ENCODE peak calls at places on chromosomes 11 and 22, in six cellular contexts. One of them, this sample, is unnamed.

GRCh38 chr22:22094921-22095320 is 112.3 kb upstream of the TOP3B start:
- DNase-seq in stimulated activated CD4-positive, alpha-beta T cell treated with anti-CD3 and anti-CD28 coated beads, Interleukin-2, amount 100 ng/mL, for 24 hours: no peak
- DNase-seq in cardiac muscle cell: no peak
- DNase-seq in astrocyte of the spinal cord: peak
- DNase-seq in WTC11: no peak
- DNase-seq in activated naive CD8-positive, alpha-beta T cell treated with anti-CD3 and anti-CD28 coated beads, Interleukin-2, amount 10 ng/mL, durations not matched to agents 7 days and 5 days: no peak
- DNase-seq in this sample: no peak

GRCh38 chr11:102762414-102762813 is 18.0 kb downstream of the MMP10 start:
- DNase-seq in astrocyte of the spinal cord: peak
- DNase-seq in stimulated activated CD4-positive, alpha-beta T cell treated with anti-CD3 and anti-CD28 coated beads, Interleukin-2, amount 100 ng/mL, for 24 hours: no peak
- DNase-seq in WTC11: no peak
- DNase-seq in activated naive CD8-positive, alpha-beta T cell treated with anti-CD3 and anti-CD28 coated beads, Interleukin-2, amount 10 ng/mL, durations not matched to agents 7 days and 5 days: no peak
- DNase-seq in cardiac muscle cell: no peak
- DNase-seq in this sample: no peak

GRCh38 chr11:126263489-126263888 is 5.2 kb downstream of the SRPRA start:
- DNase-seq in stimulated activated CD4-positive, alpha-beta T cell treated with anti-CD3 and anti-CD28 coated beads, Interleukin-2, amount 100 ng/mL, for 24 hours: no peak
- DNase-seq in astrocyte of the spinal cord: no peak
- DNase-seq in WTC11: no peak
- DNase-seq in activated naive CD8-positive, alpha-beta T cell treated with anti-CD3 and anti-CD28 coated beads, Interleukin-2, amount 10 ng/mL, durations not matched to agents 7 days and 5 days: no peak
- DNase-seq in cardiac muscle cell: no peak
- DNase-seq in this sample: no peak

GRCh38 chr11:30282289-30282631 is 40.6 kb upstream of the ARL14EP start:
- DNase-seq in WTC11: no peak
- DNase-seq in cardiac muscle cell: no peak
- DNase-seq in astrocyte of the spinal cord: no peak
- DNase-seq in stimulated activated CD4-positive, alpha-beta T cell treated with anti-CD3 and anti-CD28 coated beads, Interleukin-2, amount 100 ng/mL, for 24 hours: no peak
- DNase-seq in activated naive CD8-positive, alpha-beta T cell treated with anti-CD3 and anti-CD28 coated beads, Interleukin-2, amount 10 ng/mL, durations not matched to agents 7 days and 5 days: peak
- DNase-seq in this sample: peak

GRCh38 chr11:73275381-73275750 is 3.2 kb downstream of the P2RY6 start:
- DNase-seq in WTC11: peak
- DNase-seq in stimulated activated CD4-positive, alpha-beta T cell treated with anti-CD3 and anti-CD28 coated beads, Interleukin-2, amount 100 ng/mL, for 24 hours: no peak
- DNase-seq in astrocyte of the spinal cord: no peak
- DNase-seq in activated naive CD8-positive, alpha-beta T cell treated with anti-CD3 and anti-CD28 coated beads, Interleukin-2, amount 10 ng/mL, durations not matched to agents 7 days and 5 days: peak
- DNase-seq in cardiac muscle cell: no peak
- DNase-seq in this sample: no peak

GRCh38 chr22:37223965-37224551 is 11.8 kb upstream of the SSTR3 start:
- DNase-seq in cardiac muscle cell: no peak
- DNase-seq in activated naive CD8-positive, alpha-beta T cell treated with anti-CD3 and anti-CD28 coated beads, Interleukin-2, amount 10 ng/mL, durations not matched to agents 7 days and 5 days: no peak
- DNase-seq in stimulated activated CD4-positive, alpha-beta T cell treated with anti-CD3 and anti-CD28 coated beads, Interleukin-2, amount 100 ng/mL, for 24 hours: no peak
- DNase-seq in WTC11: no peak
- DNase-seq in astrocyte of the spinal cord: no peak
- DNase-seq in this sample: no peak

GRCh38 chr11:123179571-123179970 is 15.5 kb downstream of the CLMP start:
- DNase-seq in stimulated activated CD4-positive, alpha-beta T cell treated with anti-CD3 and anti-CD28 coated beads, Interleukin-2, amount 100 ng/mL, for 24 hours: no peak
- DNase-seq in cardiac muscle cell: no peak
- DNase-seq in WTC11: no peak
- DNase-seq in activated naive CD8-positive, alpha-beta T cell treated with anti-CD3 and anti-CD28 coated beads, Interleukin-2, amount 10 ng/mL, durations not matched to agents 7 days and 5 days: no peak
- DNase-seq in astrocyte of the spinal cord: no peak
- DNase-seq in this sample: no peak

GRCh38 chr11:122424636-122425035 is 230.9 kb upstream of the UBASH3B start:
- DNase-seq in WTC11: no peak
- DNase-seq in cardiac muscle cell: no peak
- DNase-seq in stimulated activated CD4-positive, alpha-beta T cell treated with anti-CD3 and anti-CD28 coated beads, Interleukin-2, amount 100 ng/mL, for 24 hours: no peak
- DNase-seq in astrocyte of the spinal cord: no peak
- DNase-seq in activated naive CD8-positive, alpha-beta T cell treated with anti-CD3 and anti-CD28 coated beads, Interleukin-2, amount 10 ng/mL, durations not matched to agents 7 days and 5 days: no peak
- DNase-seq in this sample: no peak

GRCh38 chr11:27310182-27310581 is 52.8 kb downstream of the CCDC34 start:
- DNase-seq in activated naive CD8-positive, alpha-beta T cell treated with anti-CD3 and anti-CD28 coated beads, Interleukin-2, amount 10 ng/mL, durations not matched to agents 7 days and 5 days: no peak
- DNase-seq in WTC11: no peak
- DNase-seq in astrocyte of the spinal cord: no peak
- DNase-seq in stimulated activated CD4-positive, alpha-beta T cell treated with anti-CD3 and anti-CD28 coated beads, Interleukin-2, amount 100 ng/mL, for 24 hours: no peak
- DNase-seq in cardiac muscle cell: no peak
- DNase-seq in this sample: no peak

GRCh38 chr11:106482920-106483761 is 405.7 kb downstream of the AASDHPPT start:
- DNase-seq in cardiac muscle cell: peak
- DNase-seq in stimulated activated CD4-positive, alpha-beta T cell treated with anti-CD3 and anti-CD28 coated beads, Interleukin-2, amount 100 ng/mL, for 24 hours: no peak
- DNase-seq in WTC11: no peak
- DNase-seq in activated naive CD8-positive, alpha-beta T cell treated with anti-CD3 and anti-CD28 coated beads, Interleukin-2, amount 10 ng/mL, durations not matched to agents 7 days and 5 days: no peak
- DNase-seq in astrocyte of the spinal cord: peak
- DNase-seq in this sample: no peak

GRCh38 chr11:104064016-104064630 is 27.7 kb downstream of the DDI1 start:
- DNase-seq in stimulated activated CD4-positive, alpha-beta T cell treated with anti-CD3 and anti-CD28 coated beads, Interleukin-2, amount 100 ng/mL, for 24 hours: no peak
- DNase-seq in astrocyte of the spinal cord: no peak
- DNase-seq in WTC11: no peak
- DNase-seq in activated naive CD8-positive, alpha-beta T cell treated with anti-CD3 and anti-CD28 coated beads, Interleukin-2, amount 10 ng/mL, durations not matched to agents 7 days and 5 days: no peak
- DNase-seq in cardiac muscle cell: no peak
- DNase-seq in this sample: no peak

GRCh38 chr11:126102436-126102894 is 39.8 kb upstream of the CDON start:
- DNase-seq in stimulated activated CD4-positive, alpha-beta T cell treated with anti-CD3 and anti-CD28 coated beads, Interleukin-2, amount 100 ng/mL, for 24 hours: no peak
- DNase-seq in WTC11: no peak
- DNase-seq in cardiac muscle cell: peak
- DNase-seq in astrocyte of the spinal cord: no peak
- DNase-seq in activated naive CD8-positive, alpha-beta T cell treated with anti-CD3 and anti-CD28 coated beads, Interleukin-2, amount 10 ng/mL, durations not matched to agents 7 days and 5 days: no peak
- DNase-seq in this sample: no peak

GRCh38 chr11:63472372-63472771 is 18.6 kb downstream of the PLAAT5 start:
- DNase-seq in stimulated activated CD4-positive, alpha-beta T cell treated with anti-CD3 and anti-CD28 coated beads, Interleukin-2, amount 100 ng/mL, for 24 hours: no peak
- DNase-seq in astrocyte of the spinal cord: no peak
- DNase-seq in activated naive CD8-positive, alpha-beta T cell treated with anti-CD3 and anti-CD28 coated beads, Interleukin-2, amount 10 ng/mL, durations not matched to agents 7 days and 5 days: no peak
- DNase-seq in cardiac muscle cell: no peak
- DNase-seq in WTC11: no peak
- DNase-seq in this sample: no peak

GRCh38 chr11:65051389-65051858 is 6.9 kb downstream of the NAALADL1 start:
- DNase-seq in cardiac muscle cell: no peak
- DNase-seq in WTC11: no peak
- DNase-seq in stimulated activated CD4-positive, alpha-beta T cell treated with anti-CD3 and anti-CD28 coated beads, Interleukin-2, amount 100 ng/mL, for 24 hours: no peak
- DNase-seq in astrocyte of the spinal cord: no peak
- DNase-seq in activated naive CD8-positive, alpha-beta T cell treated with anti-CD3 and anti-CD28 coated beads, Interleukin-2, amount 10 ng/mL, durations not matched to agents 7 days and 5 days: no peak
- DNase-seq in this sample: no peak

GRCh38 chr11:26331911-26332571 is at the start of gene ANO3:
- DNase-seq in WTC11: peak
- DNase-seq in activated naive CD8-positive, alpha-beta T cell treated with anti-CD3 and anti-CD28 coated beads, Interleukin-2, amount 10 ng/mL, durations not matched to agents 7 days and 5 days: peak
- DNase-seq in stimulated activated CD4-positive, alpha-beta T cell treated with anti-CD3 and anti-CD28 coated beads, Interleukin-2, amount 100 ng/mL, for 24 hours: no peak
- DNase-seq in astrocyte of the spinal cord: peak
- DNase-seq in cardiac muscle cell: peak
- DNase-seq in this sample: no peak

GRCh38 chr11:36492724-36493304 is 17.3 kb downstream of the TRAF6 start:
- DNase-seq in cardiac muscle cell: peak
- DNase-seq in activated naive CD8-positive, alpha-beta T cell treated with anti-CD3 and anti-CD28 coated beads, Interleukin-2, amount 10 ng/mL, durations not matched to agents 7 days and 5 days: no peak
- DNase-seq in astrocyte of the spinal cord: peak
- DNase-seq in stimulated activated CD4-positive, alpha-beta T cell treated with anti-CD3 and anti-CD28 coated beads, Interleukin-2, amount 100 ng/mL, for 24 hours: peak
- DNase-seq in WTC11: no peak
- DNase-seq in this sample: no peak

GRCh38 chr11:18768472-18768901 is 23.1 kb downstream of the PTPN5 start:
- DNase-seq in activated naive CD8-positive, alpha-beta T cell treated with anti-CD3 and anti-CD28 coated beads, Interleukin-2, amount 10 ng/mL, durations not matched to agents 7 days and 5 days: no peak
- DNase-seq in astrocyte of the spinal cord: no peak
- DNase-seq in cardiac muscle cell: no peak
- DNase-seq in WTC11: no peak
- DNase-seq in stimulated activated CD4-positive, alpha-beta T cell treated with anti-CD3 and anti-CD28 coated beads, Interleukin-2, amount 100 ng/mL, for 24 hours: no peak
- DNase-seq in this sample: no peak

GRCh38 chr11:8260202-8260996 is 3.3 kb downstream of the LMO1 start:
- DNase-seq in cardiac muscle cell: no peak
- DNase-seq in astrocyte of the spinal cord: no peak
- DNase-seq in stimulated activated CD4-positive, alpha-beta T cell treated with anti-CD3 and anti-CD28 coated beads, Interleukin-2, amount 100 ng/mL, for 24 hours: no peak
- DNase-seq in WTC11: no peak
- DNase-seq in activated naive CD8-positive, alpha-beta T cell treated with anti-CD3 and anti-CD28 coated beads, Interleukin-2, amount 10 ng/mL, durations not matched to agents 7 days and 5 days: no peak
- DNase-seq in this sample: no peak

GRCh38 chr11:2651826-2652237 is 48.0 kb downstream of the KCNQ1OT1 start:
- DNase-seq in activated naive CD8-positive, alpha-beta T cell treated with anti-CD3 and anti-CD28 coated beads, Interleukin-2, amount 10 ng/mL, durations not matched to agents 7 days and 5 days: no peak
- DNase-seq in cardiac muscle cell: no peak
- DNase-seq in stimulated activated CD4-positive, alpha-beta T cell treated with anti-CD3 and anti-CD28 coated beads, Interleukin-2, amount 100 ng/mL, for 24 hours: no peak
- DNase-seq in astrocyte of the spinal cord: no peak
- DNase-seq in WTC11: no peak
- DNase-seq in this sample: no peak